ENCODE peak calls at places on chromosomes 2 and 18, in seven cellular contexts. One of them, this sample, is unnamed. For H3K27me3, the result is how much of the 10 kb centered on the place peaks cover.

GRCh38 chr2:33340265-33340664 is 136.2 kb upstream of the RASGRP3 start:
- DNase-seq in body of pancreas: peak
- DNase-seq in tibial artery: peak
- DNase-seq in breast epithelium: peak
- DNase-seq in psoas muscle: peak
- DNase-seq in CD4-positive, CD25-positive, alpha-beta regulatory T cell: no peak
- DNase-seq in thoracic aorta: peak
- DNase-seq in this sample: no peak

GRCh38 chr2:57869763-57870344 is 176.8 kb upstream of the VRK2 start:
- DNase-seq in breast epithelium: no peak
- DNase-seq in thoracic aorta: no peak
- DNase-seq in CD4-positive, CD25-positive, alpha-beta regulatory T cell: no peak
- DNase-seq in tibial artery: no peak
- DNase-seq in body of pancreas: no peak
- DNase-seq in psoas muscle: no peak
- DNase-seq in this sample: no peak

GRCh38 chr18:37407571-37407970 is 158.0 kb downstream of the CELF4 start:
- DNase-seq in thoracic aorta: no peak
- DNase-seq in tibial artery: no peak
- DNase-seq in CD4-positive, CD25-positive, alpha-beta regulatory T cell: no peak
- DNase-seq in body of pancreas: no peak
- DNase-seq in breast epithelium: no peak
- DNase-seq in psoas muscle: no peak
- DNase-seq in this sample: no peak

GRCh38 chr18:48739266-48740067 is 200.6 kb downstream of the CTIF start:
- DNase-seq in thoracic aorta: no peak
- DNase-seq in CD4-positive, CD25-positive, alpha-beta regulatory T cell: no peak
- DNase-seq in tibial artery: no peak
- DNase-seq in psoas muscle: no peak
- DNase-seq in body of pancreas: no peak
- DNase-seq in breast epithelium: no peak
- DNase-seq in this sample: no peak

GRCh38 chr2:144215701-144216675 is 303.9 kb downstream of the ZEB2 start:
- DNase-seq in CD4-positive, CD25-positive, alpha-beta regulatory T cell: peak
- DNase-seq in thoracic aorta: no peak
- DNase-seq in psoas muscle: no peak
- DNase-seq in tibial artery: no peak
- DNase-seq in body of pancreas: no peak
- DNase-seq in breast epithelium: no peak
- DNase-seq in this sample: no peak

GRCh38 chr2:88658890-88659881 is 31.9 kb upstream of the EIF2AK3 start:
- DNase-seq in CD4-positive, CD25-positive, alpha-beta regulatory T cell: no peak
- DNase-seq in body of pancreas: peak
- DNase-seq in thoracic aorta: no peak
- DNase-seq in psoas muscle: peak
- DNase-seq in tibial artery: peak
- DNase-seq in breast epithelium: no peak
- DNase-seq in this sample: no peak

GRCh38 chr2:113058998-113059960 is at the start of gene IL36RN:
- DNase-seq in thoracic aorta: no peak
- DNase-seq in psoas muscle: no peak
- DNase-seq in CD4-positive, CD25-positive, alpha-beta regulatory T cell: no peak
- DNase-seq in breast epithelium: no peak
- DNase-seq in tibial artery: no peak
- DNase-seq in body of pancreas: no peak
- DNase-seq in this sample: no peak

GRCh38 chr18:28478531-28478930 is 301.6 kb upstream of the CDH2 start:
- DNase-seq in breast epithelium: no peak
- DNase-seq in tibial artery: no peak
- DNase-seq in CD4-positive, CD25-positive, alpha-beta regulatory T cell: no peak
- DNase-seq in psoas muscle: no peak
- DNase-seq in body of pancreas: no peak
- DNase-seq in thoracic aorta: no peak
- DNase-seq in this sample: no peak

GRCh38 chr18:10336749-10337148 is 117.7 kb upstream of the APCDD1 start:
- DNase-seq in tibial artery: no peak
- DNase-seq in body of pancreas: no peak
- DNase-seq in breast epithelium: no peak
- DNase-seq in CD4-positive, CD25-positive, alpha-beta regulatory T cell: no peak
- DNase-seq in thoracic aorta: no peak
- DNase-seq in psoas muscle: peak
- DNase-seq in this sample: no peak

GRCh38 chr2:101776172-101777043 is 78.9 kb downstream of the MAP4K4 start:
- DNase-seq in breast epithelium: no peak
- DNase-seq in tibial artery: no peak
- DNase-seq in CD4-positive, CD25-positive, alpha-beta regulatory T cell: no peak
- DNase-seq in psoas muscle: no peak
- DNase-seq in body of pancreas: no peak
- DNase-seq in thoracic aorta: no peak
- DNase-seq in this sample: no peak

GRCh38 chr18:27750014-27750413 is 426.9 kb downstream of the CDH2 start:
- DNase-seq in tibial artery: no peak
- DNase-seq in psoas muscle: no peak
- DNase-seq in CD4-positive, CD25-positive, alpha-beta regulatory T cell: no peak
- DNase-seq in breast epithelium: no peak
- DNase-seq in body of pancreas: peak
- DNase-seq in thoracic aorta: no peak
- DNase-seq in this sample: no peak

DNA sequence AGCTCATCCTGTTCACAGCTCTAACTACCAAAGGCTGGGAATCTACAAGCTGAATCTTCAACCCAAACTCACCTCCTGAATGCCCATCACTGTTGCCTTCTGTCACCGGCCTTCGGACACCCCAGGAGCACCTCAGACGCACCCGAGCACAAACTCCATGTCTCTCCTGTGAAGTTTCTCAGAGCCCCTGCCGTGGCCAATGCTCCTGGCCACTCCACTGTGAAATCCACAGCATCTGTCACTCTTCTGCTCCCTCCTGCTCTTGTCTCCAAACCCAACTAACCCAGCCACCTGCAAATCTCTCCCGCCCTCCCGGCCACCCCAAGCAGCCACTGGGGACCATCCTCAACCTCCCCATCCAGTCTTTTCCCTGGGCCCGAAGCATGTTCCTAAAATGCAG is 457.9 kb upstream of the SALL3 start:
- DNase-seq in CD4-positive, CD25-positive, alpha-beta regulatory T cell: no peak
- DNase-seq in psoas muscle: no peak
- DNase-seq in thoracic aorta: no peak
- DNase-seq in tibial artery: no peak
- DNase-seq in breast epithelium: no peak
- DNase-seq in body of pancreas: no peak
- DNase-seq in this sample: no peak
- H3K27me3 ChIP-seq in CD4-positive, CD25-positive, alpha-beta regulatory T cell: under half
- H3K27me3 ChIP-seq in psoas muscle: under half
- H3K27me3 ChIP-seq in thoracic aorta: under half
- H3K27me3 ChIP-seq in tibial artery: under half
- H3K27me3 ChIP-seq in breast epithelium: under half
- H3K27me3 ChIP-seq in body of pancreas: under half
- H3K27me3 ChIP-seq in this sample: under half

GRCh38 chr2:44879269-44880124 is 62.0 kb upstream of the SIX3 start:
- DNase-seq in body of pancreas: no peak
- DNase-seq in CD4-positive, CD25-positive, alpha-beta regulatory T cell: no peak
- DNase-seq in tibial artery: no peak
- DNase-seq in breast epithelium: no peak
- DNase-seq in thoracic aorta: no peak
- DNase-seq in psoas muscle: no peak
- DNase-seq in this sample: no peak
- H3K27me3 ChIP-seq in body of pancreas: under half
- H3K27me3 ChIP-seq in CD4-positive, CD25-positive, alpha-beta regulatory T cell: under half
- H3K27me3 ChIP-seq in tibial artery: under half
- H3K27me3 ChIP-seq in breast epithelium: under half
- H3K27me3 ChIP-seq in thoracic aorta: under half
- H3K27me3 ChIP-seq in psoas muscle: under half
- H3K27me3 ChIP-seq in this sample: under half

GRCh38 chr2:89844221-89844943 is 1152.9 kb downstream of the RPIA start:
- DNase-seq in CD4-positive, CD25-positive, alpha-beta regulatory T cell: no peak
- DNase-seq in thoracic aorta: no peak
- DNase-seq in tibial artery: no peak
- DNase-seq in body of pancreas: no peak
- DNase-seq in psoas muscle: peak
- DNase-seq in breast epithelium: no peak
- DNase-seq in this sample: no peak

GRCh38 chr2:89842180-89842908 is 1150.9 kb downstream of the RPIA start:
- DNase-seq in psoas muscle: no peak
- DNase-seq in body of pancreas: no peak
- DNase-seq in CD4-positive, CD25-positive, alpha-beta regulatory T cell: no peak
- DNase-seq in breast epithelium: no peak
- DNase-seq in tibial artery: no peak
- DNase-seq in thoracic aorta: no peak
- DNase-seq in this sample: no peak

GRCh38 chr2:89848114-89848513 is 1156.6 kb downstream of the RPIA start:
- DNase-seq in psoas muscle: no peak
- DNase-seq in thoracic aorta: no peak
- DNase-seq in CD4-positive, CD25-positive, alpha-beta regulatory T cell: no peak
- DNase-seq in body of pancreas: no peak
- DNase-seq in tibial artery: no peak
- DNase-seq in breast epithelium: no peak
- DNase-seq in this sample: no peak

GRCh38 chr2:89848763-89849162 is 1157.3 kb downstream of the RPIA start:
- DNase-seq in tibial artery: no peak
- DNase-seq in body of pancreas: no peak
- DNase-seq in CD4-positive, CD25-positive, alpha-beta regulatory T cell: no peak
- DNase-seq in thoracic aorta: no peak
- DNase-seq in psoas muscle: no peak
- DNase-seq in breast epithelium: no peak
- DNase-seq in this sample: no peak

GRCh38 chr2:89845532-89845931 is 1154.1 kb downstream of the RPIA start:
- DNase-seq in body of pancreas: no peak
- DNase-seq in psoas muscle: no peak
- DNase-seq in breast epithelium: no peak
- DNase-seq in thoracic aorta: no peak
- DNase-seq in tibial artery: no peak
- DNase-seq in CD4-positive, CD25-positive, alpha-beta regulatory T cell: no peak
- DNase-seq in this sample: no peak
- H3K27me3 ChIP-seq in body of pancreas: under half
- H3K27me3 ChIP-seq in psoas muscle: under half
- H3K27me3 ChIP-seq in breast epithelium: under half
- H3K27me3 ChIP-seq in thoracic aorta: under half
- H3K27me3 ChIP-seq in tibial artery: under half
- H3K27me3 ChIP-seq in CD4-positive, CD25-positive, alpha-beta regulatory T cell: under half
- H3K27me3 ChIP-seq in this sample: under half

GRCh38 chr18:61998335-61998734 is 105.5 kb upstream of the RNF152 start:
- DNase-seq in psoas muscle: no peak
- DNase-seq in thoracic aorta: no peak
- DNase-seq in body of pancreas: no peak
- DNase-seq in tibial artery: no peak
- DNase-seq in CD4-positive, CD25-positive, alpha-beta regulatory T cell: no peak
- DNase-seq in breast epithelium: no peak
- DNase-seq in this sample: no peak
- H3K27me3 ChIP-seq in psoas muscle: under half
- H3K27me3 ChIP-seq in thoracic aorta: under half
- H3K27me3 ChIP-seq in body of pancreas: under half
- H3K27me3 ChIP-seq in tibial artery: under half
- H3K27me3 ChIP-seq in CD4-positive, CD25-positive, alpha-beta regulatory T cell: under half
- H3K27me3 ChIP-seq in breast epithelium: under half
- H3K27me3 ChIP-seq in this sample: under half

DNA sequence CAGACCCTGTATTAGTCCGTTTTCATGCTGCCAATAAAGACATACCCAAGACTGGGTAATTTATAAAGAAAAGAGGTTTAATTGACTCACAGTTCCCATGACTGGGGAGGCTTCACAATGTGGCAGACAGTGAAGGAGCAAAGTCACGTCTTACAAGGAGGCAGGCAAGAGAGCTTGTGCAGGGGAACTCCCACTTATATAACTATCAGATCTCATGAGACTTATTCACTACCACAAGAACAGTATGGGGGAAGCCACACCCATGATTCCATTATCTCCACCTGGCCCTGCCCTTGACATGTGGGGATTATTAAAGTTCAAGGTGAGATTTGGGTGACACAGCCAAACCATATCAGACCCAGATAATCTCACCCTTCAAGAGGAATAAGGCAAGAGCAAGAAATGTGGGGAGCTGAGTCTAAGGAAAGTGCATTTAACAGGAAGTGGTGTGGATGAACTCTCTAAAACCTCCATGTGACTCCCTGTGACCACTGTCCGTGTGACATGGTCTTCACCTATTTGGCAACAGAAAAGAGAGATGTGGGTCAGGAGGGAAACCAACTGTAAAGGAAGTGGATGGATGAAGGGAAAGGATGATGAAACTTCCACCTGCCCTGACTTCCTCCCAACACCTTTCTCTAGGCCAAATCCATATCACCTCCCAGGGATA is 110.6 kb downstream of the ATL2 start:
- DNase-seq in psoas muscle: no peak
- DNase-seq in thoracic aorta: no peak
- DNase-seq in CD4-positive, CD25-positive, alpha-beta regulatory T cell: no peak
- DNase-seq in breast epithelium: no peak
- DNase-seq in tibial artery: no peak
- DNase-seq in body of pancreas: no peak
- DNase-seq in this sample: no peak
- H3K27me3 ChIP-seq in psoas muscle: under half
- H3K27me3 ChIP-seq in thoracic aorta: under half
- H3K27me3 ChIP-seq in CD4-positive, CD25-positive, alpha-beta regulatory T cell: under half
- H3K27me3 ChIP-seq in breast epithelium: under half
- H3K27me3 ChIP-seq in tibial artery: under half
- H3K27me3 ChIP-seq in body of pancreas: under half
- H3K27me3 ChIP-seq in this sample: under half

GRCh38 chr2:224039080-224039769 is at the start of gene SERPINE2:
- DNase-seq in tibial artery: peak
- DNase-seq in CD4-positive, CD25-positive, alpha-beta regulatory T cell: peak
- DNase-seq in body of pancreas: peak
- DNase-seq in thoracic aorta: no peak
- DNase-seq in psoas muscle: peak
- DNase-seq in breast epithelium: no peak
- DNase-seq in this sample: no peak
- H3K27me3 ChIP-seq in tibial artery: under half
- H3K27me3 ChIP-seq in CD4-positive, CD25-positive, alpha-beta regulatory T cell: under half
- H3K27me3 ChIP-seq in body of pancreas: under half
- H3K27me3 ChIP-seq in thoracic aorta: under half
- H3K27me3 ChIP-seq in psoas muscle: under half
- H3K27me3 ChIP-seq in breast epithelium: under half
- H3K27me3 ChIP-seq in this sample: under half

DNA sequence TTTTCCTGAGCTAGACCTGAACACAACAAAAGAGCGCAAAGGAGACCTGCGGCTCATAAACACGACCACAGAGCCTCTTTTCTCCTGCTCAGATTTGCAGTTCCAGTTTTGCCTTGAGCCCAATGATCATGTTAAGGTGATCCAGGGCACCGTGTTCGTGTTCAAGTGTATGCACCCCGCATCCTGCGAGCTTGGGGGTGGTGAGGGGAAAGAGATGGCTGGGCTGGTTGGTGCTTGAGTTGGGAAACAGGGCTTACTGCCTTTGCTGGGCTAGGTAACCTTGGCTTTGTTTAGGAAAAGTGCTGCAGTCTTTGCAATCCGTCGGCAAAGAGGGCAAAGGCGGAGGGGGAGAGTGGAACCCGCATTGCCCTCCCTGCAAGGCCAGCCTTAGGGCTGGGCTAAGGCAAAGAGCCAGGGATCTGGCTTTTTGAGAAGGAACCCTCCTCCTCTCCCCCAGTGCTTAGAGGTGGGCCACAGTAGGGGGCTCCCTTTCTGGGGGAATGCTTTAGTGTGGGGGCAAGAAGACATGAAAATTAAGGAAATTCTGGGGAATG is 1.3 kb downstream of the HOXD10 start:
- DNase-seq in tibial artery: no peak
- DNase-seq in CD4-positive, CD25-positive, alpha-beta regulatory T cell: no peak
- DNase-seq in body of pancreas: no peak
- DNase-seq in thoracic aorta: no peak
- DNase-seq in breast epithelium: no peak
- DNase-seq in psoas muscle: no peak
- DNase-seq in this sample: no peak
- H3K27me3 ChIP-seq in tibial artery: half or more
- H3K27me3 ChIP-seq in CD4-positive, CD25-positive, alpha-beta regulatory T cell: half or more
- H3K27me3 ChIP-seq in body of pancreas: half or more
- H3K27me3 ChIP-seq in thoracic aorta: half or more
- H3K27me3 ChIP-seq in breast epithelium: under half
- H3K27me3 ChIP-seq in psoas muscle: half or more
- H3K27me3 ChIP-seq in this sample: half or more